ENCODE peak calls at places on chromosomes 2 and 18, in eight cellular contexts. G is effector memory CD8-positive, alpha-beta T cell; V is HTR-8/SVneo; N is substantia nigra; P is T-helper 9 cell; S is stimulated activated naive CD4-positive, alpha-beta T cell treated with Interleukin-2 at 50 U/mL for 16 hours; Q is B cell; J is HS-5. B is an unnamed sample.
A peak's percentile ranks its signal among the peaks of the same experiment; 100 is the strongest.

GRCh38 chr2:168801961-168802824 is at the start of gene NOSTRIN:
- DNase-seq in Q (no peak), P (no peak), S (no peak), V (no peak), J (no peak), G (no peak), N (no peak), B (no peak)

GRCh38 chr18:48111547-48111946 is 181.1 kb upstream of the SMAD2 start:
- DNase-seq in G (no peak), J (no peak), P (no peak), Q (no peak), V (no peak), N (no peak), S (no peak), B (no peak)

GRCh38 chr18:2971741-2972552 is 41.0 kb downstream of the LPIN2 start:
- DNase-seq in J (no peak), V (no peak), G (peak; percentile 70), P (peak; percentile 54), N (peak; percentile 18), Q (peak; percentile 83), S (peak; percentile 70), B (no peak)

GRCh38 chr2:232276084-232276738 is 102.3 kb upstream of the ALPP start:
- DNase-seq in Q (no peak), P (no peak), J (no peak), G (no peak), V (no peak), S (no peak), N (no peak), B (no peak)

GRCh38 chr2:11299439-11299838 is 45.0 kb downstream of the ROCK2 start:
- DNase-seq in S (no peak), J (no peak), G (no peak), P (no peak), Q (no peak), N (no peak), V (no peak), B (no peak)

GRCh38 chr18:6414723-6415362 is at the start of gene L3MBTL4:
- DNase-seq in S (no peak), Q (peak; percentile 50), N (peak; percentile 36), J (no peak), V (no peak), G (no peak), P (no peak), B (no peak)

GRCh38 chr2:190376591-190377245 is 31.4 kb upstream of the MFSD6 start:
- DNase-seq in Q (no peak), S (no peak), J (no peak), P (no peak), V (no peak), N (no peak), G (no peak), B (no peak)

GRCh38 chr2:85062565-85062964 is 70.6 kb upstream of the TCF7L1 start:
- DNase-seq in G (no peak), N (no peak), J (no peak), V (no peak), Q (no peak), P (no peak), S (no peak), B (no peak)

GRCh38 chr2:12701786-12702660 is 14.7 kb upstream of the TRIB2 start:
- DNase-seq in S (peak; percentile 36), Q (no peak), N (no peak), P (no peak), J (no peak), G (no peak), V (no peak), B (no peak)

GRCh38 chr2:16561676-16562075 is 104.0 kb downstream of the CYRIA start:
- DNase-seq in Q (no peak), S (no peak), G (no peak), N (no peak), P (no peak), V (no peak), J (no peak), B (no peak)

GRCh38 chr2:205934443-205934842 is 151.5 kb downstream of the INO80D start:
- DNase-seq in Q (no peak), V (no peak), P (no peak), G (no peak), S (no peak), N (no peak), J (no peak), B (no peak)

GRCh38 chr18:63259581-63259830 is 60.1 kb downstream of the BCL2 start:
- DNase-seq in J (no peak), G (no peak), S (no peak), P (no peak), V (no peak), Q (no peak), N (no peak), B (no peak)

GRCh38 chr2:239245107-239245506 is 155.7 kb downstream of the HDAC4 start:
- DNase-seq in S (no peak), J (no peak), P (no peak), Q (no peak), G (no peak), N (no peak), V (no peak), B (no peak)

GRCh38 chr2:73850009-73850408 is 21.2 kb downstream of the STAMBP start:
- DNase-seq in G (no peak), Q (no peak), S (no peak), P (no peak), J (no peak), V (no peak), N (no peak), B (no peak)

GRCh38 chr2:224426650-224427049 is 24.7 kb upstream of the FAM124B start:
- DNase-seq in V (no peak), Q (no peak), J (no peak), G (no peak), N (no peak), P (no peak), S (no peak), B (no peak)

GRCh38 chr18:59640721-59641120 is 56.5 kb downstream of the CCBE1 start:
- DNase-seq in N (no peak), G (no peak), J (no peak), S (no peak), P (no peak), Q (no peak), V (no peak), B (no peak)

GRCh38 chr2:47299555-47299954 is 103.4 kb upstream of the MSH2 start:
- DNase-seq in V (no peak), S (no peak), Q (no peak), G (no peak), J (no peak), N (no peak), P (no peak), B (peak; percentile 63)

GRCh38 chr2:20611077-20611843 is 39.6 kb downstream of the HS1BP3 start:
- DNase-seq in S (no peak), J (no peak), G (no peak), P (no peak), Q (peak; percentile 31), V (no peak), N (peak; percentile 20), B (no peak)

GRCh38 chr18:37729715-37730114 is 164.1 kb upstream of the CELF4 start:
- DNase-seq in G (no peak), J (no peak), S (no peak), V (no peak), P (no peak), Q (no peak), N (no peak), B (no peak)

GRCh38 chr2:88590998-88591613 is 36.2 kb downstream of the EIF2AK3 start:
- DNase-seq in S (peak; percentile 4), N (peak; percentile 12), Q (peak; percentile 68), P (peak; percentile 4), G (peak; percentile 62), V (peak; percentile 67), J (no peak), B (peak; percentile 17)

GRCh38 chr2:74297391-74297790 is 45.8 kb downstream of the SLC4A5 start:
- DNase-seq in S (no peak), G (no peak), V (no peak), P (no peak), J (no peak), N (no peak), Q (no peak), B (no peak)

GRCh38 chr2:162731917-162732804 is 106.4 kb downstream of the KCNH7 start:
- DNase-seq in Q (no peak), G (no peak), P (no peak), N (no peak), S (no peak), J (no peak), V (no peak), B (no peak)

GRCh38 chr2:172088245-172089004 is 3.1 kb downstream of the DLX1 start:
- DNase-seq in S (no peak), J (no peak), V (no peak), N (no peak), P (no peak), Q (no peak), G (no peak), B (no peak)

GRCh38 chr2:197927994-197928393 is 123.6 kb downstream of the PLCL1 start:
- DNase-seq in S (no peak), N (no peak), Q (no peak), G (no peak), V (no peak), P (no peak), J (no peak), B (no peak)

GRCh38 chr2:169362346-169363026 is at the start of gene LRP2:
- DNase-seq in Q (no peak), P (peak; percentile 20), G (peak; percentile 31), J (no peak), N (peak; percentile 33), S (peak; percentile 16), V (no peak), B (no peak)

GRCh38 chr18:11587846-11588245 is 21.6 kb upstream of the SLC35G4 start:
- DNase-seq in P (no peak), V (no peak), N (no peak), S (no peak), Q (no peak), J (no peak), G (no peak), B (no peak)

GRCh38 chr2:74498500-74499268 is 719 bp downstream of the LBX2 start:
- DNase-seq in J (peak; percentile 39), Q (no peak), V (no peak), S (no peak), P (no peak), N (no peak), G (no peak), B (no peak)

GRCh38 chr2:23669413-23670244 is 257.3 kb downstream of the ATAD2B start:
- DNase-seq in S (no peak), V (no peak), J (no peak), N (peak; percentile 34), Q (no peak), G (no peak), P (no peak), B (no peak)

GRCh38 chr2:161796192-161796591 is 172.0 kb downstream of the SLC4A10 start:
- DNase-seq in N (peak; percentile 0), P (no peak), Q (no peak), J (peak; percentile 10), S (no peak), G (no peak), V (no peak), B (no peak)

GRCh38 chr18:12291690-12292089 is 16.4 kb upstream of the TUBB6 start:
- DNase-seq in P (no peak), Q (no peak), V (no peak), J (no peak), G (no peak), S (no peak), N (no peak), B (no peak)

GRCh38 chr18:58254873-58255511 is 211.0 kb downstream of the NEDD4L start:
- DNase-seq in N (no peak), P (no peak), S (no peak), G (no peak), J (no peak), V (no peak), Q (no peak), B (no peak)

GRCh38 chr2:166448106-166448505 is 45.9 kb downstream of the SCN7A start:
- DNase-seq in N (no peak), G (no peak), V (no peak), P (no peak), Q (no peak), S (no peak), J (no peak), B (no peak)

GRCh38 chr2:159131267-159131790 is 155.2 kb downstream of the WDSUB1 start:
- DNase-seq in N (no peak), J (no peak), G (no peak), V (no peak), S (no peak), Q (no peak), P (no peak), B (no peak)

GRCh38 chr18:54774423-54774822 is 53.9 kb upstream of the RAB27B start:
- DNase-seq in N (no peak), P (no peak), J (peak; percentile 9), G (no peak), V (no peak), S (no peak), Q (no peak), B (peak; percentile 46)